ENCODE peak calls at places on chromosome 22, in five cellular contexts. M is neuronal stem cell, O is endothelial cell of umbilical vein, D is colonic mucosa, Z is IMR-90. N is an unnamed sample.
A peak's percentile ranks its signal among the peaks of the same experiment; 100 is the strongest.

GRCh38 chr22:20121856-20122415 is 4.9 kb upstream of the TRMT2A start:
- DNase-seq in Z (no peak), O (no peak), D (no peak), M (no peak), N (no peak)

GRCh38 chr22:42711281-42711731 is 9.4 kb downstream of the A4GALT start:
- DNase-seq in M (no peak), D (no peak), Z (no peak), O (no peak), N (no peak)

GRCh38 chr22:49953680-49954344 is 6.8 kb upstream of the PIM3 start:
- DNase-seq in D (no peak), M (no peak), O (no peak), Z (no peak), N (no peak)

GRCh38 chr22:39269095-39269827 is 24.5 kb upstream of the PDGFB start:
- DNase-seq in O (no peak), M (no peak), Z (no peak), D (no peak), N (no peak)

GRCh38 chr22:20242393-20243175 is 25.5 kb downstream of the RTN4R start:
- DNase-seq in D (no peak), Z (no peak), O (no peak), M (no peak), N (no peak)

GRCh38 chr22:44664149-44664548 is 37.9 kb upstream of the PRR5 start:
- DNase-seq in D (peak; percentile 62), Z (peak; percentile 61), M (no peak), O (peak; percentile 62), N (peak; percentile 79)

GRCh38 chr22:50490531-50491308 is 4.1 kb downstream of the MIOX start:
- DNase-seq in O (no peak), M (no peak), Z (no peak), D (no peak), N (no peak)

GRCh38 chr22:25878933-25879332 is 136.9 kb downstream of the MYO18B start:
- DNase-seq in O (no peak), Z (no peak), D (no peak), M (no peak), N (no peak)

DNA sequence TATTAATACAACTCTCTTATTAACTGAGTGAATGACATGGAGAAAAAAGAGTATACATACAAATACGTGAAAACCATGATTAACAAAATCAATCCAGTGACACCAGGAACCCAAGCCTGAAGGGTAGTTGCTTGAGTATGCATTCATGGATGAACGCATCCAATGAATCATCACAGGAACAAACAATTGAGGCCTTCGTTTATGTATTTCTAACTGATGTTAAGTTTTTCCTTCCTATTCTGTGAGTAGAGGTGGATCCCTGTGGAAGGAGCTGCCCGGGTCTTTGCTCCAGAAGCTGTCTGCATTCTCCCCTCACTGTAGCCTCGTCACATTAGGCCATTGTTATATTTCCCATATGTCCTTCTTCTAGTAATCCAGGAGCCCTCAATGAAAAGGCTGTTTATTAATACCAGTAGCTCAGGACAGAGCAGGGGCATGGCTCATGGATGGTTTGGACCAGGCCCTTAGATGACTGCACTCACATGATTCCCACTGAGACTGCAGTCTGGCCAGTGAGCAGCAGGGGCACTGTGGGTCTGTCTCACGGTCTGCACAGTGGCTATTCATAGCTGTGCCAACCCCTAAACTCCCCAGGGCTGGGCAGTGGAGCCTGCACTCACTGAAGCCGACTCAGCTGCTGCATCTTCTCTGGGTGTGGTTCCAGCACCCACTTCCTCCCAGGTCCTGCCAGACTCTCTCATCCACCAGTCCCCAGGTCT is 128.1 kb upstream of the TOP3B start:
- DNase-seq in M (peak; percentile 45), D (no peak), Z (peak; percentile 78), O (peak; percentile 23), N (no peak)
- H3K27me3 ChIP-seq in M (peaks cover 5% of the 10 kb centered on the region), D (no peaks in the 10 kb centered on the region), Z (no peaks in the 10 kb centered on the region), O (peaks cover 2% of the 10 kb centered on the region), N (no peaks in the 10 kb centered on the region)

GRCh38 chr22:30263883-30264282 is 2.8 kb downstream of the OSM start:
- DNase-seq in O (no peak), D (no peak), Z (no peak), M (no peak), N (no peak)
- H3K9me3 ChIP-seq in O (no peaks in the 10 kb centered on the region), D (no peaks in the 10 kb centered on the region), Z (no peaks in the 10 kb centered on the region), M (peaks cover 2% of the 10 kb centered on the region), N (no peaks in the 10 kb centered on the region)

GRCh38 chr22:36702832-36703210 is 731 bp downstream of the CACNG2 start:
- DNase-seq in D (no peak), M (no peak), Z (no peak), O (no peak), N (no peak)
- H3K27me3 ChIP-seq in D (peaks cover 12% of the 10 kb centered on the region), M (peaks cover 81% of the 10 kb centered on the region), Z (peaks cover 31% of the 10 kb centered on the region), O (peaks cover 23% of the 10 kb centered on the region), N (no peaks in the 10 kb centered on the region)

GRCh38 chr22:47605441-47605840 is 843.0 kb downstream of the TBC1D22A start:
- DNase-seq in O (no peak), M (no peak), Z (no peak), D (no peak), N (peak; percentile 45)
- H3K9me3 ChIP-seq in O (peaks cover 8% of the 10 kb centered on the region), M (peaks cover 6% of the 10 kb centered on the region), Z (peaks cover 46% of the 10 kb centered on the region), D (no peaks in the 10 kb centered on the region), N (no peaks in the 10 kb centered on the region)

DNA sequence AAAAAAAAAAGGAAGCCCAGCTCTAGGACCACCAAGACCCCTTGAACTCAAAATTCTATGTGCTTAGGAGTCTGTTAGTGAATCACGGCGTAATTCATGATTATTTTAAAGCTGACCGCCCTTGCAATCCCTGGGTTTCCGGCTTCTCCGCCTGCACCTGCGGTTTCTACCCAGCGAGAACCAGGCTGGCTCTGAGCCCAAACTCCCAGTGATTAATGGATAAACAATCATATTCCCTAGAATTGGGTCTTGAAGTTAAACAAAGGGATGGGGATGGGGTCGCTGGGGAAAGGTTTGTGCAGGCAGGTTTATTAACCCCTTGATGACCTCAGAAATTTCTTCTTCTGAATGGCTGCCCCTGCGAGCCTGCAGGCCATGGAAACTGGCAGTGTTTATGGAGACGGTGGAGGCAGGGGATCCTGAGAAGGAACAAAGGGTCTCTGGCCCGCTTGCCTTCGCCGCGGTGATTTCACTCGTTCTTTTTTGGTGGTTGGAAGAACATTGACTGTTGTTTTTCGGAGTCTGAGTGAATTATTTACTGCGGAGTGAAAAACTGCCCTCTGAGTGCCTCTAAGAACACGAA is 1000.4 kb downstream of the BRD1 start:
- DNase-seq in M (no peak), O (no peak), Z (no peak), D (no peak), N (no peak)
- H3K27me3 ChIP-seq in M (no peaks in the 10 kb centered on the region), O (no peaks in the 10 kb centered on the region), Z (no peaks in the 10 kb centered on the region), D (no peaks in the 10 kb centered on the region), N (no peaks in the 10 kb centered on the region)

GRCh38 chr22:48081281-48081680 is 1318.8 kb downstream of the TBC1D22A start:
- DNase-seq in D (no peak), M (no peak), O (no peak), Z (no peak), N (no peak)

GRCh38 chr22:48084041-48084748 is 1321.7 kb downstream of the TBC1D22A start:
- DNase-seq in O (no peak), D (no peak), Z (no peak), M (no peak), N (no peak)

GRCh38 chr22:48080304-48081165 is 1318.1 kb downstream of the TBC1D22A start:
- DNase-seq in D (no peak), Z (no peak), M (no peak), O (no peak), N (no peak)

GRCh38 chr22:48083502-48083901 is 1321.1 kb downstream of the TBC1D22A start:
- DNase-seq in Z (no peak), M (no peak), O (no peak), D (no peak), N (no peak)

DNA sequence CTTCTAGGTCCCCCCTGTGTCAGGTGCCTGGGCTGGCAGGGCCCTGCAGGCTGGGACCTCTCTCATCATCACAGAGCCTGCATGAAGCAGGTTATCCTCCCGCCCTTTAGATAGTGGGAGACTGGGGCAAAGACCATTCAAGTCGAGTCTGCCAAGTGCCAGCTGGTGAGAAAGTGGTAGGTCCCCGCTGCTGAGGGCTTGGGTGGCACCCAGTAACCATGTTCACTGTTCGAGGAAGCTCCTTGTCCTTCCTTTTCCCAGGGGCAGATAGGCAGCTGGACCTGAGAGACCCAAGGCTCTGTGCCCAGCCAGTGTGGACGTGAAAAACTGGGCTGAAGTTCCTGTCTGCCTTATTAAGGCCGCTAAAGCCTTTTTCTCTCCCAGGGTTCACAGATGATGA is 1319.8 kb downstream of the TBC1D22A start:
- DNase-seq in Z (no peak), O (no peak), M (no peak), D (no peak), N (no peak)
- H3K9me3 ChIP-seq in Z (peaks cover 63% of the 10 kb centered on the region), O (peaks cover 15% of the 10 kb centered on the region), M (peaks cover under 1% of the 10 kb centered on the region), D (no peaks in the 10 kb centered on the region), N (no peaks in the 10 kb centered on the region)